ENCODE peak calls at places on chromosome X, in ten cellular contexts. N is pancreas, R is suprapubic skin, W is endothelial cell, Y is mammary epithelial cell, T is uterus, M is fibroblast of the aortic adventitia, U is IMR-90, I is globus pallidus, E is Caki2. B is an unnamed sample.

GRCh38 chrX:101291204-101291603 is at the start of gene TAF7L:
- DNase-seq in N (no peak), R (no peak), W (no peak), Y (no peak), T (no peak), M (no peak), U (no peak), I (no peak), E (no peak), B (no peak)

GRCh38 chrX:41084360-41085104 is 713 bp upstream of the USP9X start:
- DNase-seq in N (peak), R (peak), W (peak), Y (peak), T (peak), M (peak), U (peak), I (peak), E (peak), B (peak)

GRCh38 chrX:150693782-150694574 is 782 bp downstream of the MTMR1 start:
- DNase-seq in N (peak), R (peak), W (peak), Y (peak), T (peak), M (peak), U (peak), I (peak), E (peak), B (no peak)

GRCh38 chrX:136652822-136653723 is 5.1 kb downstream of the CD40LG start:
- DNase-seq in N (no peak), R (no peak), W (no peak), Y (peak), T (no peak), M (peak), U (no peak), I (no peak), E (no peak), B (no peak)

GRCh38 chrX:69489625-69490024 is 14.5 kb upstream of the NALF2 start:
- DNase-seq in N (no peak), R (no peak), W (no peak), Y (no peak), T (no peak), M (no peak), U (no peak), I (no peak), E (no peak), B (no peak)

GRCh38 chrX:70301716-70302115 is 11.8 kb downstream of the KIF4A start:
- DNase-seq in N (no peak), R (no peak), W (no peak), Y (no peak), T (no peak), M (peak), U (peak), I (no peak), E (no peak), B (no peak)

GRCh38 chrX:8870411-8870810 is 69.2 kb upstream of the FAM9A start:
- DNase-seq in N (no peak), R (no peak), W (no peak), Y (no peak), T (no peak), M (no peak), U (no peak), I (no peak), E (no peak), B (no peak)

GRCh38 chrX:87098477-87098876 is 419.1 kb upstream of the KLHL4 start:
- DNase-seq in N (no peak), R (no peak), W (no peak), Y (no peak), T (no peak), M (no peak), U (no peak), I (no peak), E (no peak), B (no peak)

GRCh38 chrX:42524374-42524773 is 253.6 kb downstream of the PPP1R2C start:
- DNase-seq in N (no peak), R (no peak), W (no peak), Y (peak), T (no peak), M (peak), U (peak), I (no peak), E (peak), B (no peak)

GRCh38 chrX:150929058-150929457 is 30.6 kb upstream of the CD99L2 start:
- DNase-seq in N (no peak), R (no peak), W (no peak), Y (no peak), T (no peak), M (no peak), U (no peak), I (no peak), E (no peak), B (no peak)

GRCh38 chrX:48540015-48540350 is 469 bp downstream of the TBC1D25 start:
- DNase-seq in N (no peak), R (no peak), W (peak), Y (peak), T (peak), M (peak), U (peak), I (peak), E (no peak), B (no peak)

GRCh38 chrX:11137543-11138139 is 26.5 kb downstream of the HCCS start:
- DNase-seq in N (no peak), R (no peak), W (no peak), Y (no peak), T (no peak), M (peak), U (peak), I (no peak), E (peak), B (peak)

GRCh38 chrX:132217203-132218073 is 1.8 kb downstream of the RAP2C start:
- DNase-seq in N (peak), R (peak), W (peak), Y (peak), T (peak), M (peak), U (peak), I (peak), E (peak), B (no peak)

GRCh38 chrX:19046343-19047215 is 62.7 kb upstream of the PHKA2 start:
- DNase-seq in N (no peak), R (no peak), W (no peak), Y (peak), T (no peak), M (peak), U (peak), I (no peak), E (peak), B (no peak)

GRCh38 chrX:119895843-119896326 is at the start of gene AKAP14:
- DNase-seq in N (no peak), R (no peak), W (no peak), Y (no peak), T (no peak), M (no peak), U (peak), I (no peak), E (no peak), B (no peak)

GRCh38 chrX:49282647-49283011 is 13.0 kb downstream of the PPP1R3F start:
- DNase-seq in N (no peak), R (no peak), W (no peak), Y (no peak), T (peak), M (peak), U (peak), I (no peak), E (no peak), B (no peak)

GRCh38 chrX:153922932-153923857 is 2.9 kb downstream of the ARHGAP4 start:
- DNase-seq in N (peak), R (no peak), W (no peak), Y (peak), T (peak), M (peak), U (peak), I (no peak), E (no peak), B (no peak)

GRCh38 chrX:106905064-106905708 is 2.0 kb upstream of the RIPPLY1 start:
- DNase-seq in N (no peak), R (no peak), W (no peak), Y (no peak), T (no peak), M (no peak), U (no peak), I (no peak), E (no peak), B (no peak)

GRCh38 chrX:24093746-24094145 is 39.0 kb downstream of the EIF2S3 start:
- DNase-seq in N (no peak), R (no peak), W (no peak), Y (no peak), T (no peak), M (no peak), U (no peak), I (no peak), E (no peak), B (no peak)

GRCh38 chrX:46959101-46959500 is 46.9 kb downstream of the JADE3 start:
- DNase-seq in N (no peak), R (no peak), W (no peak), Y (peak), T (no peak), M (no peak), U (no peak), I (no peak), E (no peak), B (no peak)

GRCh38 chrX:7147978-7148824 is at the start of gene PUDP:
- DNase-seq in N (peak), R (peak), W (peak), Y (peak), T (peak), M (peak), U (peak), I (peak), E (peak), B (peak)

GRCh38 chrX:78429172-78429571 is 101.8 kb upstream of the CYSLTR1 start:
- DNase-seq in N (no peak), R (no peak), W (no peak), Y (no peak), T (no peak), M (no peak), U (no peak), I (no peak), E (no peak), B (no peak)

GRCh38 chrX:149522914-149523313 is 17.8 kb upstream of the IDS start:
- DNase-seq in N (peak), R (no peak), W (no peak), Y (no peak), T (no peak), M (no peak), U (no peak), I (no peak), E (peak), B (no peak)

GRCh38 chrX:3257471-3257870 is 89.0 kb downstream of the MXRA5 start:
- DNase-seq in N (no peak), R (no peak), W (no peak), Y (no peak), T (no peak), M (no peak), U (no peak), I (no peak), E (no peak), B (no peak)

GRCh38 chrX:10117864-10118377 is 38.9 kb upstream of the CLCN4 start:
- DNase-seq in N (no peak), R (no peak), W (no peak), Y (no peak), T (no peak), M (no peak), U (no peak), I (no peak), E (no peak), B (no peak)